ENCODE peak calls at places on chromosomes 2 and 18, in seven cellular contexts. I, G, U, T, V, D and A are unnamed samples.
A peak's percentile ranks its signal among the peaks of the same experiment; 100 is the strongest.

GRCh38 chr18:37122877-37123276 is 293.9 kb downstream of the KIAA1328 start:
- DNase-seq in I (no peak), G (no peak), U (no peak), T (no peak), V (no peak), D (no peak), A (peak; percentile 63)

GRCh38 chr2:24613154-24613814 is 122.2 kb downstream of the NCOA1 start:
- DNase-seq in I (peak; percentile 68), G (no peak), U (peak; percentile 58), T (no peak), V (no peak), D (no peak), A (no peak)

GRCh38 chr18:44635546-44635945 is 45.1 kb upstream of the SETBP1 start:
- DNase-seq in I (no peak), G (no peak), U (no peak), T (no peak), V (no peak), D (no peak), A (no peak)

GRCh38 chr18:58687871-58688308 is 16.6 kb downstream of the MALT1 start:
- DNase-seq in I (no peak), G (no peak), U (no peak), T (peak; percentile 71), V (peak; percentile 11), D (no peak), A (peak; percentile 39)

GRCh38 chr2:207423886-207424285 is 105.9 kb upstream of the CREB1 start:
- DNase-seq in I (peak; percentile 93), G (no peak), U (peak; percentile 96), T (no peak), V (no peak), D (no peak), A (no peak)

GRCh38 chr2:19764998-19765397 is 136.8 kb downstream of the TTC32 start:
- DNase-seq in I (no peak), G (no peak), U (no peak), T (no peak), V (no peak), D (no peak), A (no peak)

GRCh38 chr2:150271952-150272351 is 215.5 kb downstream of the RND3 start:
- DNase-seq in I (peak; percentile 84), G (no peak), U (peak; percentile 8), T (no peak), V (no peak), D (no peak), A (no peak)

GRCh38 chr2:113940891-113941290 is 51.0 kb downstream of the ACTR3 start:
- DNase-seq in I (no peak), G (no peak), U (no peak), T (no peak), V (no peak), D (no peak), A (no peak)

GRCh38 chr18:45357681-45358470 is 257.4 kb upstream of the SLC14A2 start:
- DNase-seq in I (no peak), G (peak; percentile 19), U (no peak), T (no peak), V (no peak), D (no peak), A (no peak)

GRCh38 chr2:121480826-121481225 is 49.9 kb upstream of the RNU4ATAC start:
- DNase-seq in I (peak; percentile 86), G (peak; percentile 18), U (peak; percentile 88), T (no peak), V (no peak), D (no peak), A (no peak)

GRCh38 chr2:171436307-171436706 is 2.3 kb downstream of the DCAF17 start:
- DNase-seq in I (peak; percentile 84), G (no peak), U (peak; percentile 70), T (no peak), V (no peak), D (no peak), A (no peak)

GRCh38 chr18:32383040-32383819 is 87.5 kb downstream of the GAREM1 start:
- DNase-seq in I (peak; percentile 95), G (peak; percentile 63), U (peak; percentile 82), T (no peak), V (no peak), D (peak; percentile 58), A (no peak)

GRCh38 chr2:3099860-3100234 is 277.8 kb downstream of the EIPR1 start:
- DNase-seq in I (no peak), G (no peak), U (no peak), T (no peak), V (no peak), D (no peak), A (no peak)

GRCh38 chr2:100630473-100630977 is 67.7 kb downstream of the PDCL3 start:
- DNase-seq in I (no peak), G (no peak), U (peak; percentile 69), T (no peak), V (no peak), D (no peak), A (no peak)

GRCh38 chr2:105617631-105618350 is 126.9 kb upstream of the NCK2 start:
- DNase-seq in I (no peak), G (peak; percentile 48), U (peak; percentile 69), T (no peak), V (no peak), D (no peak), A (no peak)

GRCh38 chr2:42959148-42959992 is 167.0 kb upstream of the HAAO start:
- DNase-seq in I (peak; percentile 67), G (no peak), U (no peak), T (no peak), V (no peak), D (no peak), A (no peak)